ENCODE peak calls at places on chromosomes 1 and 21, in nine cellular contexts. X is activated T-cell treated with anti-CD3 and anti-CD28 coated beads, Interleukin-2, amount 50 U/mL, for 48 hours; L is neural crest cell; B is stimulated activated CD4-positive, alpha-beta T cell treated with anti-CD3 and anti-CD28 coated beads, TNF-alpha, amount 100 ng/mL, for 1 hour; E is cardiac fibroblast; O is nucleus accumbens; T is H54; P is fibroblast of the conjunctiva; S is HS-5. H is an unnamed sample.

GRCh38 chr21:44932366-44933181 is 7.3 kb upstream of the SLX9 start:
- DNase-seq in X (peak), L (peak), B (peak), E (no peak), O (no peak), T (no peak), P (no peak), S (no peak), H (peak)

GRCh38 chr1:106986603-106987002 is 69.9 kb upstream of the PRMT6 start:
- DNase-seq in X (no peak), L (no peak), B (no peak), E (no peak), O (no peak), T (no peak), P (no peak), S (no peak), H (no peak)

GRCh38 chr1:19643113-19643512 is 998 bp upstream of the NBL1 start:
- DNase-seq in X (no peak), L (no peak), B (no peak), E (no peak), O (no peak), T (peak), P (no peak), S (no peak), H (peak)

GRCh38 chr1:23114424-23115079 is 54.1 kb downstream of the LUZP1 start:
- DNase-seq in X (no peak), L (no peak), B (no peak), E (peak), O (no peak), T (no peak), P (no peak), S (no peak), H (peak)

GRCh38 chr1:80448081-80448480 is 1352.7 kb upstream of the ADGRL2 start:
- DNase-seq in X (no peak), L (no peak), B (no peak), E (peak), O (no peak), T (no peak), P (peak), S (no peak), H (no peak)

GRCh38 chr1:99589186-99589636 is 56.7 kb upstream of the PALMD start:
- DNase-seq in X (no peak), L (no peak), B (no peak), E (no peak), O (no peak), T (no peak), P (no peak), S (no peak), H (no peak)

GRCh38 chr21:43764576-43765495 is 11.3 kb downstream of the CSTB start:
- DNase-seq in X (no peak), L (no peak), B (no peak), E (no peak), O (no peak), T (no peak), P (no peak), S (no peak), H (no peak)

GRCh38 chr1:210233495-210234253 is 1.1 kb downstream of the SERTAD4 start:
- DNase-seq in X (no peak), L (peak), B (no peak), E (peak), O (no peak), T (peak), P (no peak), S (peak), H (peak)

GRCh38 chr1:176957603-176958002 is 206.9 kb downstream of the ASTN1 start:
- DNase-seq in X (no peak), L (no peak), B (no peak), E (no peak), O (no peak), T (no peak), P (no peak), S (no peak), H (no peak)

GRCh38 chr1:199522936-199523335 is 504.6 kb upstream of the NR5A2 start:
- DNase-seq in X (no peak), L (no peak), B (no peak), E (no peak), O (no peak), T (no peak), P (no peak), S (no peak), H (no peak)

GRCh38 chr1:150102986-150103385 is 35.4 kb downstream of the VPS45 start:
- DNase-seq in X (no peak), L (no peak), B (no peak), E (no peak), O (no peak), T (no peak), P (no peak), S (no peak), H (no peak)

GRCh38 chr1:198156745-198157240 is at the start of gene NEK7:
- DNase-seq in X (peak), L (peak), B (peak), E (peak), O (peak), T (peak), P (peak), S (peak), H (peak)